ENCODE peak calls at places on chromosomes 7 and 10, in nine cellular contexts. I, H, K, G, O, X, N, J and B are unnamed samples.

GRCh38 chr7:39811161-39811614 is 138.9 kb upstream of the CDK13 start:
- DNase-seq in I (peak; percentile 79), H (no peak), K (no peak), G (no peak), O (no peak), X (no peak), N (no peak), J (no peak), B (no peak)

GRCh38 chr7:106346678-106347217 is 62.0 kb upstream of the NAMPT start:
- DNase-seq in I (no peak), H (no peak), K (no peak), G (peak; percentile 79), O (peak; percentile 91), X (peak; percentile 45), N (no peak), J (no peak), B (peak; percentile 14)

GRCh38 chr7:86773309-86773708 is 129.6 kb downstream of the GRM3 start:
- DNase-seq in I (no peak), H (no peak), K (no peak), G (no peak), O (no peak), X (no peak), N (no peak), J (no peak), B (no peak)

GRCh38 chr7:67462781-67463191 is 466.2 kb downstream of the TYW1 start:
- DNase-seq in I (peak; percentile 89), H (no peak), K (no peak), G (no peak), O (no peak), X (no peak), N (peak; percentile 1), J (no peak), B (no peak)

GRCh38 chr10:34666008-34666700 is 148.9 kb downstream of the PARD3 start:
- DNase-seq in I (peak; percentile 80), H (no peak), K (no peak), G (no peak), O (peak; percentile 85), X (no peak), N (no peak), J (peak; percentile 22), B (peak; percentile 22)

GRCh38 chr10:64648915-64649314 is 1127.7 kb downstream of the REEP3 start:
- DNase-seq in I (peak; percentile 41), H (no peak), K (no peak), G (no peak), O (peak; percentile 95), X (no peak), N (no peak), J (no peak), B (no peak)

GRCh38 chr10:102485093-102485785 is 17.3 kb downstream of the ACTR1A start:
- DNase-seq in I (no peak), H (no peak), K (no peak), G (no peak), O (no peak), X (no peak), N (no peak), J (no peak), B (no peak)

GRCh38 chr10:103613616-103614015 is 120.1 kb downstream of the NEURL1 start:
- DNase-seq in I (no peak), H (no peak), K (peak; percentile 0), G (no peak), O (no peak), X (no peak), N (no peak), J (no peak), B (no peak)

GRCh38 chr10:70656489-70656888 is 15.8 kb upstream of the ADAMTS14 start:
- DNase-seq in I (no peak), H (peak; percentile 62), K (no peak), G (no peak), O (no peak), X (no peak), N (no peak), J (no peak), B (no peak)

GRCh38 chr10:128908109-128908898 is 558.7 kb upstream of the MGMT start:
- DNase-seq in I (no peak), H (no peak), K (no peak), G (no peak), O (no peak), X (no peak), N (no peak), J (no peak), B (no peak)

GRCh38 chr10:35394934-35395333 is 58.6 kb downstream of the CCNY start:
- DNase-seq in I (no peak), H (no peak), K (no peak), G (no peak), O (no peak), X (no peak), N (no peak), J (no peak), B (no peak)

GRCh38 chr10:2278391-2278790 is 541.1 kb upstream of the ADARB2 start:
- DNase-seq in I (no peak), H (no peak), K (no peak), G (no peak), O (no peak), X (no peak), N (no peak), J (no peak), B (no peak)

GRCh38 chr7:133706016-133706415 is 421.1 kb upstream of the LRGUK start:
- DNase-seq in I (no peak), H (no peak), K (no peak), G (no peak), O (no peak), X (no peak), N (no peak), J (no peak), B (no peak)

GRCh38 chr10:94149702-94150101 is 156.0 kb downstream of the PLCE1 start:
- DNase-seq in I (peak; percentile 78), H (no peak), K (no peak), G (no peak), O (no peak), X (no peak), N (no peak), J (no peak), B (no peak)

GRCh38 chr10:62225362-62225761 is 43.3 kb downstream of the RTKN2 start:
- DNase-seq in I (no peak), H (no peak), K (no peak), G (no peak), O (no peak), X (no peak), N (no peak), J (no peak), B (no peak)

GRCh38 chr7:20350518-20350951 is 19.8 kb downstream of the ITGB8 start:
- DNase-seq in I (peak; percentile 3), H (no peak), K (no peak), G (no peak), O (no peak), X (no peak), N (peak; percentile 76), J (peak; percentile 44), B (no peak)

GRCh38 chr7:81111358-81111757 is 192.5 kb upstream of the SEMA3C start:
- DNase-seq in I (no peak), H (no peak), K (no peak), G (no peak), O (no peak), X (no peak), N (no peak), J (no peak), B (no peak)

GRCh38 chr7:102050864-102051460 is 233.5 kb downstream of the CUX1 start:
- DNase-seq in I (no peak), H (no peak), K (no peak), G (no peak), O (no peak), X (no peak), N (no peak), J (no peak), B (no peak)

GRCh38 chr10:101066890-101067355 is 5.1 kb downstream of the KAZALD1 start:
- DNase-seq in I (peak; percentile 66), H (no peak), K (peak; percentile 36), G (no peak), O (no peak), X (no peak), N (no peak), J (no peak), B (no peak)

GRCh38 chr7:41624818-41625217 is 78.1 kb downstream of the INHBA start:
- DNase-seq in I (no peak), H (no peak), K (no peak), G (no peak), O (no peak), X (no peak), N (no peak), J (no peak), B (no peak)

GRCh38 chr10:47152861-47153349 is 147.1 kb upstream of the GDF10 start:
- DNase-seq in I (no peak), H (no peak), K (no peak), G (no peak), O (peak; percentile 26), X (no peak), N (no peak), J (no peak), B (no peak)

GRCh38 chr10:103854687-103855423 is 521 bp downstream of the SH3PXD2A start:
- DNase-seq in I (peak; percentile 55), H (peak; percentile 68), K (peak; percentile 59), G (no peak), O (no peak), X (no peak), N (peak; percentile 51), J (peak; percentile 55), B (no peak)

GRCh38 chr7:122887198-122887597 is 938 bp upstream of the CADPS2 start:
- DNase-seq in I (peak; percentile 74), H (no peak), K (peak; percentile 66), G (no peak), O (peak; percentile 43), X (no peak), N (peak; percentile 14), J (peak; percentile 55), B (no peak)

GRCh38 chr10:73471226-73471625 is 24.6 kb downstream of the PPP3CB start:
- DNase-seq in I (no peak), H (no peak), K (no peak), G (no peak), O (no peak), X (no peak), N (no peak), J (no peak), B (no peak)

GRCh38 chr10:104824378-104825006 is 183.4 kb downstream of the SORCS3 start:
- DNase-seq in I (no peak), H (no peak), K (peak; percentile 14), G (peak; percentile 4), O (peak; percentile 63), X (no peak), N (no peak), J (peak; percentile 1), B (no peak)

GRCh38 chr10:34713875-34714274 is 101.2 kb downstream of the PARD3 start:
- DNase-seq in I (no peak), H (no peak), K (no peak), G (no peak), O (no peak), X (no peak), N (no peak), J (no peak), B (no peak)